ENCODE peak calls at places on chromosomes 6 and 20, in five cellular contexts. One of them, this sample, is unnamed.

GRCh38 chr6:124799638-124800037 is 162.6 kb upstream of the RNF217 start:
- DNase-seq in IMR-90: no peak
- DNase-seq in right cardiac atrium: no peak
- DNase-seq in CD8-positive, alpha-beta memory T cell: no peak
- DNase-seq in H1: no peak
- DNase-seq in this sample: no peak

GRCh38 chr6:36676142-36677058 is 2.1 kb upstream of the CDKN1A start:
- DNase-seq in IMR-90: peak; percentile 66
- DNase-seq in right cardiac atrium: no peak
- DNase-seq in CD8-positive, alpha-beta memory T cell: no peak
- DNase-seq in H1: no peak
- DNase-seq in this sample: no peak

GRCh38 chr20:12058201-12058600 is 140.5 kb downstream of the BTBD3 start:
- DNase-seq in IMR-90: no peak
- DNase-seq in right cardiac atrium: no peak
- DNase-seq in CD8-positive, alpha-beta memory T cell: no peak
- DNase-seq in H1: no peak
- DNase-seq in this sample: no peak

GRCh38 chr6:4017847-4018193 is 61.1 kb downstream of the FAM217A start:
- DNase-seq in IMR-90: peak; percentile 34
- DNase-seq in right cardiac atrium: no peak
- DNase-seq in CD8-positive, alpha-beta memory T cell: no peak
- DNase-seq in H1: no peak
- DNase-seq in this sample: no peak

GRCh38 chr6:42197574-42198362 is 3.0 kb upstream of the GUCA1B start:
- DNase-seq in IMR-90: peak; percentile 90
- DNase-seq in right cardiac atrium: no peak
- DNase-seq in CD8-positive, alpha-beta memory T cell: no peak
- DNase-seq in H1: no peak
- DNase-seq in this sample: no peak

GRCh38 chr6:101832371-101832770 is 438.9 kb downstream of the GRIK2 start:
- DNase-seq in IMR-90: no peak
- DNase-seq in right cardiac atrium: peak; percentile 14
- DNase-seq in CD8-positive, alpha-beta memory T cell: no peak
- DNase-seq in H1: no peak
- DNase-seq in this sample: no peak

GRCh38 chr20:36663026-36663425 is 17.0 kb upstream of the SLA2 start:
- DNase-seq in IMR-90: no peak
- DNase-seq in right cardiac atrium: no peak
- DNase-seq in CD8-positive, alpha-beta memory T cell: no peak
- DNase-seq in H1: no peak
- DNase-seq in this sample: no peak

GRCh38 chr6:43090557-43090952 is 14.4 kb downstream of the PTK7 start:
- DNase-seq in IMR-90: peak; percentile 44
- DNase-seq in right cardiac atrium: no peak
- DNase-seq in CD8-positive, alpha-beta memory T cell: no peak
- DNase-seq in H1: no peak
- DNase-seq in this sample: no peak

GRCh38 chr20:49769125-49769581 is 43.5 kb upstream of the SLC9A8 start:
- DNase-seq in IMR-90: no peak
- DNase-seq in right cardiac atrium: no peak
- DNase-seq in CD8-positive, alpha-beta memory T cell: no peak
- DNase-seq in H1: no peak
- DNase-seq in this sample: no peak

GRCh38 chr6:28002181-28002580 is 45.1 kb downstream of the OR2B6 start:
- DNase-seq in IMR-90: no peak
- DNase-seq in right cardiac atrium: no peak
- DNase-seq in CD8-positive, alpha-beta memory T cell: no peak
- DNase-seq in H1: no peak
- DNase-seq in this sample: no peak

GRCh38 chr6:148445116-148445515 is 102.5 kb downstream of the SASH1 start:
- DNase-seq in IMR-90: no peak
- DNase-seq in right cardiac atrium: no peak
- DNase-seq in CD8-positive, alpha-beta memory T cell: no peak
- DNase-seq in H1: no peak
- DNase-seq in this sample: no peak

GRCh38 chr20:43959079-43959919 is 44.6 kb downstream of the TOX2 start:
- DNase-seq in IMR-90: no peak
- DNase-seq in right cardiac atrium: no peak
- DNase-seq in CD8-positive, alpha-beta memory T cell: peak; percentile 42
- DNase-seq in H1: no peak
- DNase-seq in this sample: no peak

GRCh38 chr20:45052698-45053440 is 48.1 kb downstream of the KCNS1 start:
- DNase-seq in IMR-90: peak; percentile 81
- DNase-seq in right cardiac atrium: no peak
- DNase-seq in CD8-positive, alpha-beta memory T cell: no peak
- DNase-seq in H1: no peak
- DNase-seq in this sample: no peak

GRCh38 chr6:143581835-143582480 is 70.4 kb upstream of the FUCA2 start:
- DNase-seq in IMR-90: peak; percentile 78
- DNase-seq in right cardiac atrium: no peak
- DNase-seq in CD8-positive, alpha-beta memory T cell: no peak
- DNase-seq in H1: no peak
- DNase-seq in this sample: no peak

GRCh38 chr6:29403801-29404200 is 8.4 kb downstream of the OR12D2 start:
- DNase-seq in IMR-90: no peak
- DNase-seq in right cardiac atrium: no peak
- DNase-seq in CD8-positive, alpha-beta memory T cell: no peak
- DNase-seq in H1: no peak
- DNase-seq in this sample: no peak

GRCh38 chr6:81241717-81242116 is 510.8 kb downstream of the TENT5A start:
- DNase-seq in IMR-90: peak; percentile 49
- DNase-seq in right cardiac atrium: no peak
- DNase-seq in CD8-positive, alpha-beta memory T cell: no peak
- DNase-seq in H1: no peak
- DNase-seq in this sample: no peak

GRCh38 chr6:156685823-156686428 is 91.3 kb upstream of the ARID1B start:
- DNase-seq in IMR-90: no peak
- DNase-seq in right cardiac atrium: no peak
- DNase-seq in CD8-positive, alpha-beta memory T cell: no peak
- DNase-seq in H1: no peak
- DNase-seq in this sample: no peak

GRCh38 chr6:53023323-53023722 is 28.2 kb upstream of the GSTA4 start:
- DNase-seq in IMR-90: no peak
- DNase-seq in right cardiac atrium: no peak
- DNase-seq in CD8-positive, alpha-beta memory T cell: no peak
- DNase-seq in H1: no peak
- DNase-seq in this sample: no peak

GRCh38 chr20:62496525-62497218 is 20.9 kb upstream of the GATA5 start:
- DNase-seq in IMR-90: no peak
- DNase-seq in right cardiac atrium: no peak
- DNase-seq in CD8-positive, alpha-beta memory T cell: no peak
- DNase-seq in H1: no peak
- DNase-seq in this sample: no peak

DNA sequence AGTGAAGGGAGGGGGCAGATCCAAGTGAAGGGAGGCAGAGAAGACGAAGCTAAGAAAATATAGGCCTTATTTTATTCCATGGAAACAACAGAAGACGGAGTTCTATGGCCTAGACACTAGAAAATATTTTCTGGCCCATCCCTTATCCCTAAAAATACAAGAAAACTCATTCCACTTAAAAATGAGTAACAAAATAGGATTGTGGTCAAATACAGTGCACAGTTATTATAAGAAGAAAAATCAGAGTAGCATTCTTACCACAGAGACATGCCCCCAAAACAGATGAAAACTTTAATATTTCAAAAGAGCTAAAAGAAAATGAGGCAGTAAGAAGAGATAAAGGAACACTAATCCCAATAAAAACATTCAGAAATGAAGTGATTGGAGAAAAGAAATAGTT is 202.9 kb downstream of the GMPR start:
- DNase-seq in IMR-90: no peak
- DNase-seq in right cardiac atrium: no peak
- DNase-seq in CD8-positive, alpha-beta memory T cell: no peak
- DNase-seq in H1: no peak
- DNase-seq in this sample: no peak
- H3K27ac ChIP-seq in IMR-90: no peak overlapping the region
- H3K27ac ChIP-seq in right cardiac atrium: no peak overlapping the region
- H3K27ac ChIP-seq in CD8-positive, alpha-beta memory T cell: no peak overlapping the region
- H3K27ac ChIP-seq in H1: no peak overlapping the region
- H3K27ac ChIP-seq in this sample: no peak overlapping the region

GRCh38 chr6:152981219-152981618 is 1.6 kb downstream of the FBXO5 start:
- DNase-seq in IMR-90: no peak
- DNase-seq in right cardiac atrium: no peak
- DNase-seq in CD8-positive, alpha-beta memory T cell: no peak
- DNase-seq in H1: no peak
- DNase-seq in this sample: no peak

GRCh38 chr6:152976749-152977148 is 6.1 kb downstream of the FBXO5 start:
- DNase-seq in IMR-90: no peak
- DNase-seq in right cardiac atrium: no peak
- DNase-seq in CD8-positive, alpha-beta memory T cell: no peak
- DNase-seq in H1: no peak
- DNase-seq in this sample: no peak

GRCh38 chr6:152980656-152981055 is 2.2 kb downstream of the FBXO5 start:
- DNase-seq in IMR-90: no peak
- DNase-seq in right cardiac atrium: no peak
- DNase-seq in CD8-positive, alpha-beta memory T cell: no peak
- DNase-seq in H1: no peak
- DNase-seq in this sample: no peak

GRCh38 chr6:152978058-152978457 is 4.8 kb downstream of the FBXO5 start:
- DNase-seq in IMR-90: peak; percentile 46
- DNase-seq in right cardiac atrium: no peak
- DNase-seq in CD8-positive, alpha-beta memory T cell: no peak
- DNase-seq in H1: no peak
- DNase-seq in this sample: no peak

DNA sequence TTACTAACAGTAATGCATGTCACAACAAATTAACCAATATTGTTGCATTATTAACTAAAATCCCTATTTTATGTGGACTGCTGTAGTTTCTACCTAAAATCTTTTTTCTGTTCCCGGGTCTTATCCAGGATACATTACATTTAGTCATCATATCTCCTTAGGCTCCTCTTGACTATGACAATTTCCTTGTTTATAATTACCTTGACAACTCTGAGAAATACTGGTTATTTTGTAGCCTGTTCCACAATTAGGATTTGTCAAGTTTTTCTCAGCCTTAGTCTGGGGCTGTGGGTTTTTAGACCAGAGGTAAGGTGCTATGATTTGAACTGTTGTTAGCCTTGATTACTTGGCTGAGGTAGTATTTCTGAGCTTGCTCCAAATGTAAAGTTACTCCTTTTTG is 3.7 kb downstream of the FBXO5 start:
- DNase-seq in IMR-90: no peak
- DNase-seq in right cardiac atrium: no peak
- DNase-seq in CD8-positive, alpha-beta memory T cell: no peak
- DNase-seq in H1: no peak
- DNase-seq in this sample: no peak
- H3K4me3 ChIP-seq in IMR-90: no peak overlapping the region
- H3K4me3 ChIP-seq in right cardiac atrium: no peak overlapping the region
- H3K4me3 ChIP-seq in CD8-positive, alpha-beta memory T cell: no peak overlapping the region
- H3K4me3 ChIP-seq in H1: no peak overlapping the region
- H3K4me3 ChIP-seq in this sample: no peak overlapping the region

DNA sequence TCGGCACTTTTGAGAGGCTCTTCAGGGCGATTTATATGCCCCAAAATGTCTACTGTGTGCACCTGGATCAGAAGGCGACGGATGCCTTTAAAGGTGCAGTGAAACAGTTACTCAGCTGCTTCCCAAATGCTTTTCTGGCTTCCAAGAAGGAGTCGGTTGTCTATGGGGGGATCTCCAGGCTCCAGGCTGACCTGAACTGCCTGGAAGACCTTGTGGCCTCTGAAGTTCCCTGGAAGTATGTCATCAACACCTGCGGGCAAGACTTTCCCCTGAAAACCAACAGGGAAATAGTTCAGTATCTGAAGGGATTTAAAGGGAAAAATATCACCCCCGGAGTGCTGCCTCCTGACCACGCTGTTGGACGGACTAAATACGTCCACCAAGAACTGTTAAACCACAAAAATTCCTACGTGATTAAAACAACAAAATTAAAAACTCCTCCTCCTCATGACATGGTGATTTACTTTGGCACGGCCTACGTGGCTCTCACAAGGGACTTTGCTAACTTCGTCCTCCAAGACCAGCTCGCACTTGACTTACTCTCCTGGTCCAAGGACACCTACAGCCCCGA is 8.2 kb downstream of the GCNT2 start:
- DNase-seq in IMR-90: no peak
- DNase-seq in right cardiac atrium: no peak
- DNase-seq in CD8-positive, alpha-beta memory T cell: no peak
- DNase-seq in H1: no peak
- DNase-seq in this sample: no peak
- H3K27ac ChIP-seq in IMR-90: no peak overlapping the region
- H3K27ac ChIP-seq in right cardiac atrium: no peak overlapping the region
- H3K27ac ChIP-seq in CD8-positive, alpha-beta memory T cell: no peak overlapping the region
- H3K27ac ChIP-seq in H1: no peak overlapping the region
- H3K27ac ChIP-seq in this sample: no peak overlapping the region

GRCh38 chr20:60428651-60429050 is 470.4 kb downstream of the CDH26 start:
- DNase-seq in IMR-90: no peak
- DNase-seq in right cardiac atrium: no peak
- DNase-seq in CD8-positive, alpha-beta memory T cell: no peak
- DNase-seq in H1: no peak
- DNase-seq in this sample: no peak
- H3K4me3 ChIP-seq in IMR-90: no peak overlapping the region
- H3K4me3 ChIP-seq in right cardiac atrium: no peak overlapping the region
- H3K4me3 ChIP-seq in CD8-positive, alpha-beta memory T cell: no peak overlapping the region
- H3K4me3 ChIP-seq in H1: no peak overlapping the region
- H3K4me3 ChIP-seq in this sample: no peak overlapping the region

DNA sequence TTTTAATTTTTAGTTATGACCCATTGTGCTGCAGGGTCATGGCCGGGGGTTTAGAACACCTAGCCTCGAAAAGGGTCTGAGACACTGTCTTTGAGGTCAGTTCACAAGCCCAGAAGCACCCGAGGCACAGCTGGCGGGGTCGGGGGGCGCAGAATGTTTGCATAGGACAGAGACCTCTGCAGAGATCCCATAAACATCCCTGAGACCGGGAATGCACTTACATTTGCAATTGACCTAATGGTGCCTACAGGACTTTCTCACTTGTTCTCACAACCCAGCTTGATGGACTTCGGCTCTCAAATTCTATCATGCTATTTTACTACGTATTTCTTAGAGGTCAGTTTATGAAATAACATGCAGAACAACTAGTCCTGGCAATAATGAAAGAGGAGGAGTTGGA is 33.5 kb upstream of the FOXC1 start:
- DNase-seq in IMR-90: no peak
- DNase-seq in right cardiac atrium: no peak
- DNase-seq in CD8-positive, alpha-beta memory T cell: no peak
- DNase-seq in H1: no peak
- DNase-seq in this sample: no peak
- H3K27ac ChIP-seq in IMR-90: no peak overlapping the region
- H3K27ac ChIP-seq in right cardiac atrium: no peak overlapping the region
- H3K27ac ChIP-seq in CD8-positive, alpha-beta memory T cell: no peak overlapping the region
- H3K27ac ChIP-seq in H1: no peak overlapping the region
- H3K27ac ChIP-seq in this sample: no peak overlapping the region

GRCh38 chr6:2108700-2109306 is 136.6 kb downstream of the GMDS start:
- DNase-seq in IMR-90: no peak
- DNase-seq in right cardiac atrium: no peak
- DNase-seq in CD8-positive, alpha-beta memory T cell: no peak
- DNase-seq in H1: no peak
- DNase-seq in this sample: no peak

GRCh38 chr6:2111162-2111677 is 134.2 kb downstream of the GMDS start:
- DNase-seq in IMR-90: peak; percentile 89
- DNase-seq in right cardiac atrium: no peak
- DNase-seq in CD8-positive, alpha-beta memory T cell: no peak
- DNase-seq in H1: no peak
- DNase-seq in this sample: no peak

GRCh38 chr6:2114100-2114499 is 131.3 kb downstream of the GMDS start:
- DNase-seq in IMR-90: no peak
- DNase-seq in right cardiac atrium: no peak
- DNase-seq in CD8-positive, alpha-beta memory T cell: no peak
- DNase-seq in H1: no peak
- DNase-seq in this sample: no peak

GRCh38 chr6:2109796-2110195 is 135.6 kb downstream of the GMDS start:
- DNase-seq in IMR-90: no peak
- DNase-seq in right cardiac atrium: no peak
- DNase-seq in CD8-positive, alpha-beta memory T cell: no peak
- DNase-seq in H1: no peak
- DNase-seq in this sample: no peak

GRCh38 chr6:2110504-2110903 is 134.9 kb downstream of the GMDS start:
- DNase-seq in IMR-90: peak; percentile 6
- DNase-seq in right cardiac atrium: no peak
- DNase-seq in CD8-positive, alpha-beta memory T cell: no peak
- DNase-seq in H1: no peak
- DNase-seq in this sample: no peak
- H3K4me3 ChIP-seq in IMR-90: no peak overlapping the region
- H3K4me3 ChIP-seq in right cardiac atrium: peak overlapping the region; percentile 7
- H3K4me3 ChIP-seq in CD8-positive, alpha-beta memory T cell: no peak overlapping the region
- H3K4me3 ChIP-seq in H1: no peak overlapping the region
- H3K4me3 ChIP-seq in this sample: no peak overlapping the region

This sample was measured in iPS DF 6.9.